ENCODE peak calls at places on chromosomes 16 and 17, in ten cellular contexts. R is progenitor cell of endocrine pancreas; Y is stimulated activated CD4-positive, alpha-beta T cell treated with anti-CD3 and anti-CD28 coated beads, Interleukin-2, amount 100 ng/mL, for 24 hours; L is astrocyte of the spinal cord; H is activated gamma-delta T cell; C is CD8-positive, alpha-beta T cell; J is AG20443; U is thoracic aorta; Z is Caki2; F is type B pancreatic cell. K is an unnamed sample.

GRCh38 chr16:55389426-55390073 is 65.5 kb downstream of the IRX6 start:
- DNase-seq in R (no peak), Y (no peak), L (no peak), H (no peak), C (no peak), J (no peak), U (no peak), Z (no peak), F (no peak), K (no peak)

GRCh38 chr17:305090-305976 is 47.3 kb downstream of the RPH3AL start:
- DNase-seq in R (no peak), Y (no peak), L (no peak), H (no peak), C (no peak), J (no peak), U (no peak), Z (peak; percentile 46), F (no peak), K (no peak)

GRCh38 chr17:41678411-41678906 is 10.2 kb upstream of the EIF1 start:
- DNase-seq in R (no peak), Y (no peak), L (peak; percentile 29), H (no peak), C (no peak), J (peak; percentile 31), U (no peak), Z (peak; percentile 94), F (no peak), K (no peak)

GRCh38 chr17:59349178-59349577 is 17.7 kb downstream of the YPEL2 start:
- DNase-seq in R (no peak), Y (no peak), L (no peak), H (no peak), C (no peak), J (no peak), U (no peak), Z (no peak), F (no peak), K (no peak)

GRCh38 chr17:50150354-50151040 is at the start of gene PPP1R9B:
- DNase-seq in R (no peak), Y (no peak), L (no peak), H (no peak), C (no peak), J (no peak), U (no peak), Z (no peak), F (no peak), K (no peak)

GRCh38 chr17:30517786-30518185 is 40.6 kb downstream of the GOSR1 start:
- DNase-seq in R (no peak), Y (no peak), L (no peak), H (no peak), C (no peak), J (peak; percentile 23), U (no peak), Z (no peak), F (no peak), K (no peak)

GRCh38 chr17:39753514-39754160 is 15.9 kb downstream of the GRB7 start:
- DNase-seq in R (no peak), Y (no peak), L (no peak), H (peak; percentile 82), C (no peak), J (peak; percentile 79), U (no peak), Z (no peak), F (no peak), K (no peak)

GRCh38 chr16:76265434-76266045 is 11.7 kb upstream of the CNTNAP4 start:
- DNase-seq in R (no peak), Y (peak; percentile 27), L (peak; percentile 16), H (no peak), C (no peak), J (no peak), U (no peak), Z (peak; percentile 27), F (no peak), K (peak; percentile 64)

GRCh38 chr16:22855231-22855630 is 41.3 kb downstream of the HS3ST2 start:
- DNase-seq in R (no peak), Y (no peak), L (no peak), H (no peak), C (no peak), J (no peak), U (no peak), Z (no peak), F (no peak), K (no peak)

GRCh38 chr17:17196776-17197175 is 9.4 kb downstream of the PLD6 start:
- DNase-seq in R (no peak), Y (no peak), L (no peak), H (no peak), C (no peak), J (no peak), U (no peak), Z (no peak), F (no peak), K (no peak)

GRCh38 chr17:21041753-21042433 is 918 bp downstream of the USP22 start:
- DNase-seq in R (peak; percentile 47), Y (peak; percentile 80), L (peak; percentile 79), H (peak; percentile 29), C (peak; percentile 26), J (peak; percentile 76), U (peak; percentile 52), Z (peak; percentile 50), F (peak; percentile 79), K (peak; percentile 63)

K was measured in neural crest cell.